ENCODE peak calls at places on chromosome 5, in six cellular contexts. V is iris pigment epithelial cell, R is ovary, G is AG10803, Y is SK-N-SH, C is NCI-H774. A is an unnamed sample.

GRCh38 chr5:87400305-87400899 is 12.3 kb downstream of the CCNH start:
- DNase-seq in V (peak), R (no peak), G (peak), Y (peak), C (no peak), A (no peak)

GRCh38 chr5:150053231-150053626 is 33.1 kb downstream of the CSF1R start:
- DNase-seq in V (peak), R (no peak), G (peak), Y (peak), C (no peak), A (no peak)

GRCh38 chr5:113397046-113397445 is 37.7 kb downstream of the TSSK1B start:
- DNase-seq in V (no peak), R (no peak), G (no peak), Y (no peak), C (no peak), A (no peak)

GRCh38 chr5:67085616-67086015 is 111.0 kb downstream of the CD180 start:
- DNase-seq in V (no peak), R (no peak), G (no peak), Y (no peak), C (peak), A (no peak)

GRCh38 chr5:93569295-93570164 is 11.5 kb downstream of the NR2F1-AS1 start:
- DNase-seq in V (peak), R (no peak), G (no peak), Y (peak), C (no peak), A (no peak)

GRCh38 chr5:107469485-107469884 is 201.3 kb downstream of the EFNA5 start:
- DNase-seq in V (peak), R (no peak), G (peak), Y (no peak), C (no peak), A (no peak)

GRCh38 chr5:160460377-160461049 is 38.9 kb downstream of the PTTG1 start:
- DNase-seq in V (peak), R (no peak), G (peak), Y (no peak), C (no peak), A (no peak)

GRCh38 chr5:104048231-104048630 is 485.6 kb upstream of the NUDT12 start:
- DNase-seq in V (no peak), R (no peak), G (no peak), Y (no peak), C (no peak), A (no peak)

GRCh38 chr5:36689225-36689624 is 82.8 kb downstream of the SLC1A3 start:
- DNase-seq in V (no peak), R (no peak), G (peak), Y (no peak), C (no peak), A (no peak)

GRCh38 chr5:176740702-176741565 is 69.4 kb upstream of the UNC5A start:
- DNase-seq in V (no peak), R (peak), G (no peak), Y (no peak), C (no peak), A (no peak)

GRCh38 chr5:56489272-56489671 is 256.1 kb upstream of the ANKRD55 start:
- DNase-seq in V (no peak), R (no peak), G (no peak), Y (no peak), C (no peak), A (no peak)

GRCh38 chr5:155735388-155735787 is 591.6 kb upstream of the SGCD start:
- DNase-seq in V (no peak), R (no peak), G (peak), Y (no peak), C (peak), A (no peak)

GRCh38 chr5:76422175-76422574 is 19.1 kb downstream of the IQGAP2 start:
- DNase-seq in V (peak), R (no peak), G (no peak), Y (no peak), C (no peak), A (no peak)

GRCh38 chr5:159764283-159764927 is 151.9 kb upstream of the ADRA1B start:
- DNase-seq in V (peak), R (no peak), G (peak), Y (no peak), C (no peak), A (no peak)

GRCh38 chr5:177369050-177369912 is 11.6 kb downstream of the RGS14 start:
- DNase-seq in V (peak), R (no peak), G (peak), Y (peak), C (no peak), A (no peak)

GRCh38 chr5:149030392-149030791 is 32.5 kb downstream of the SH3TC2 start:
- DNase-seq in V (peak), R (no peak), G (peak), Y (no peak), C (no peak), A (no peak)

GRCh38 chr5:173016621-173017046 is 33.1 kb downstream of the ATP6V0E1 start:
- DNase-seq in V (peak), R (no peak), G (peak), Y (no peak), C (no peak), A (no peak)

GRCh38 chr5:142441638-142442037 is 116.8 kb upstream of the SPRY4 start:
- DNase-seq in V (no peak), R (no peak), G (no peak), Y (no peak), C (no peak), A (no peak)

GRCh38 chr5:139634541-139634940 is 13.6 kb upstream of the CXXC5 start:
- DNase-seq in V (no peak), R (no peak), G (no peak), Y (no peak), C (no peak), A (no peak)

GRCh38 chr5:136058031-136058971 is 29.5 kb downstream of the TGFBI start:
- DNase-seq in V (peak), R (peak), G (peak), Y (no peak), C (no peak), A (no peak)

GRCh38 chr5:107553063-107553676 is 117.6 kb downstream of the EFNA5 start:
- DNase-seq in V (peak), R (no peak), G (peak), Y (no peak), C (no peak), A (no peak)

GRCh38 chr5:120368923-120369715 is 95.0 kb upstream of the PRR16 start:
- DNase-seq in V (no peak), R (no peak), G (no peak), Y (no peak), C (peak), A (peak)

GRCh38 chr5:64789457-64789856 is 20.7 kb downstream of the CWC27 start:
- DNase-seq in V (peak), R (no peak), G (peak), Y (no peak), C (no peak), A (no peak)

GRCh38 chr5:36495638-36496010 is 110.8 kb upstream of the SLC1A3 start:
- DNase-seq in V (no peak), R (no peak), G (peak), Y (no peak), C (no peak), A (no peak)

GRCh38 chr5:38783011-38783551 is 62.7 kb upstream of the OSMR start:
- DNase-seq in V (peak), R (no peak), G (peak), Y (no peak), C (peak), A (no peak)

GRCh38 chr5:154972476-154973080 is 31.7 kb downstream of the MRPL22 start:
- DNase-seq in V (peak), R (peak), G (peak), Y (peak), C (peak), A (no peak)

GRCh38 chr5:88304356-88304755 is 35.7 kb upstream of the TMEM161B start:
- DNase-seq in V (no peak), R (no peak), G (no peak), Y (no peak), C (no peak), A (no peak)

GRCh38 chr5:1181451-1182359 is 19.7 kb upstream of the SLC6A19 start:
- DNase-seq in V (no peak), R (no peak), G (no peak), Y (no peak), C (no peak), A (peak)

GRCh38 chr5:134902071-134902801 is 2.7 kb upstream of the PCBD2 start:
- DNase-seq in V (no peak), R (no peak), G (no peak), Y (no peak), C (no peak), A (no peak)

GRCh38 chr5:4640793-4641192 is 499.3 kb upstream of the ADAMTS16 start:
- DNase-seq in V (peak), R (no peak), G (peak), Y (no peak), C (peak), A (no peak)

GRCh38 chr5:55535199-55535905 is 588 bp upstream of the PLPP1 start:
- DNase-seq in V (no peak), R (no peak), G (no peak), Y (no peak), C (no peak), A (no peak)

GRCh38 chr5:146877783-146878470 is 630 bp downstream of the PPP2R2B start:
- DNase-seq in V (peak), R (no peak), G (peak), Y (peak), C (peak), A (peak)

GRCh38 chr5:43619911-43620310 is 16.9 kb downstream of the NNT start:
- DNase-seq in V (no peak), R (no peak), G (no peak), Y (no peak), C (no peak), A (no peak)

GRCh38 chr5:31131381-31131811 is 62.1 kb upstream of the CDH6 start:
- DNase-seq in V (peak), R (no peak), G (no peak), Y (no peak), C (no peak), A (no peak)

GRCh38 chr5:175116466-175117048 is 327.4 kb downstream of the DRD1 start:
- DNase-seq in V (no peak), R (no peak), G (no peak), Y (no peak), C (no peak), A (no peak)

GRCh38 chr5:68436686-68437520 is 221.3 kb downstream of the PIK3R1 start:
- DNase-seq in V (peak), R (no peak), G (peak), Y (peak), C (no peak), A (no peak)

GRCh38 chr5:157598350-157598936 is 22.9 kb upstream of the ADAM19 start:
- DNase-seq in V (no peak), R (no peak), G (no peak), Y (no peak), C (no peak), A (no peak)

GRCh38 chr5:143870871-143871632 is 59.1 kb downstream of the HMHB1 start:
- DNase-seq in V (no peak), R (no peak), G (no peak), Y (no peak), C (no peak), A (no peak)

GRCh38 chr5:10289353-10289752 is 18.3 kb downstream of the CMBL start:
- DNase-seq in V (no peak), R (no peak), G (peak), Y (no peak), C (peak), A (peak)

GRCh38 chr5:62132279-62132678 is 173.7 kb upstream of the KIF2A start:
- DNase-seq in V (no peak), R (no peak), G (peak), Y (no peak), C (no peak), A (no peak)